ENCODE peak calls at places on chromosomes 13 and 19, in nine cellular contexts. One of them, this sample, is unnamed.
A peak's percentile ranks its signal among the peaks of the same experiment; 100 is the strongest.

GRCh38 chr13:65154661-65155447 is 2075.3 kb downstream of the PCDH9 start:
- DNase-seq in AG04450: no peak
- DNase-seq in adrenal gland: no peak
- DNase-seq in astrocyte: no peak
- DNase-seq in uterus: no peak
- DNase-seq in GM23338: no peak
- DNase-seq in astrocyte of the spinal cord: no peak
- DNase-seq in A549: no peak
- DNase-seq in tibial nerve: no peak
- DNase-seq in this sample: peak; percentile 12

GRCh38 chr13:59144700-59145099 is 1019.0 kb downstream of the DIAPH3 start:
- DNase-seq in AG04450: no peak
- DNase-seq in adrenal gland: no peak
- DNase-seq in astrocyte: peak; percentile 39
- DNase-seq in uterus: no peak
- DNase-seq in GM23338: no peak
- DNase-seq in astrocyte of the spinal cord: no peak
- DNase-seq in A549: no peak
- DNase-seq in tibial nerve: no peak
- DNase-seq in this sample: no peak

GRCh38 chr13:28145049-28145448 is 6.7 kb downstream of the PAN3 start:
- DNase-seq in AG04450: no peak
- DNase-seq in adrenal gland: no peak
- DNase-seq in astrocyte: no peak
- DNase-seq in uterus: no peak
- DNase-seq in GM23338: no peak
- DNase-seq in astrocyte of the spinal cord: no peak
- DNase-seq in A549: no peak
- DNase-seq in tibial nerve: no peak
- DNase-seq in this sample: no peak

GRCh38 chr19:47107201-47107952 is 6.2 kb downstream of the ZC3H4 start:
- DNase-seq in AG04450: no peak
- DNase-seq in adrenal gland: peak; percentile 33
- DNase-seq in astrocyte: peak; percentile 19
- DNase-seq in uterus: no peak
- DNase-seq in GM23338: no peak
- DNase-seq in astrocyte of the spinal cord: peak; percentile 31
- DNase-seq in A549: no peak
- DNase-seq in tibial nerve: no peak
- DNase-seq in this sample: no peak

GRCh38 chr13:43543331-43543730 is 243.4 kb downstream of the ENOX1 start:
- DNase-seq in AG04450: no peak
- DNase-seq in adrenal gland: no peak
- DNase-seq in astrocyte: no peak
- DNase-seq in uterus: no peak
- DNase-seq in GM23338: no peak
- DNase-seq in astrocyte of the spinal cord: no peak
- DNase-seq in A549: no peak
- DNase-seq in tibial nerve: no peak
- DNase-seq in this sample: no peak

GRCh38 chr13:30832845-30833332 is 73.2 kb upstream of the MEDAG start:
- DNase-seq in AG04450: no peak
- DNase-seq in adrenal gland: peak; percentile 83
- DNase-seq in astrocyte: peak; percentile 68
- DNase-seq in uterus: peak; percentile 31
- DNase-seq in GM23338: peak; percentile 33
- DNase-seq in astrocyte of the spinal cord: peak; percentile 74
- DNase-seq in A549: peak; percentile 42
- DNase-seq in tibial nerve: no peak
- DNase-seq in this sample: peak; percentile 34

GRCh38 chr19:3554254-3555083 is 2.9 kb downstream of the MFSD12 start:
- DNase-seq in AG04450: no peak
- DNase-seq in adrenal gland: no peak
- DNase-seq in astrocyte: no peak
- DNase-seq in uterus: no peak
- DNase-seq in GM23338: no peak
- DNase-seq in astrocyte of the spinal cord: no peak
- DNase-seq in A549: no peak
- DNase-seq in tibial nerve: no peak
- DNase-seq in this sample: peak; percentile 59

GRCh38 chr13:32663660-32664059 is 77.4 kb downstream of the PDS5B start:
- DNase-seq in AG04450: no peak
- DNase-seq in adrenal gland: no peak
- DNase-seq in astrocyte: no peak
- DNase-seq in uterus: no peak
- DNase-seq in GM23338: no peak
- DNase-seq in astrocyte of the spinal cord: no peak
- DNase-seq in A549: no peak
- DNase-seq in tibial nerve: no peak
- DNase-seq in this sample: no peak

GRCh38 chr19:40604647-40605200 is 3.6 kb downstream of the LTBP4 start:
- DNase-seq in AG04450: no peak
- DNase-seq in adrenal gland: no peak
- DNase-seq in astrocyte: no peak
- DNase-seq in uterus: peak; percentile 59
- DNase-seq in GM23338: no peak
- DNase-seq in astrocyte of the spinal cord: no peak
- DNase-seq in A549: peak; percentile 66
- DNase-seq in tibial nerve: no peak
- DNase-seq in this sample: peak; percentile 40

GRCh38 chr19:23698711-23699520 is 11.9 kb upstream of the ZNF675 start:
- DNase-seq in AG04450: no peak
- DNase-seq in adrenal gland: no peak
- DNase-seq in astrocyte: no peak
- DNase-seq in uterus: no peak
- DNase-seq in GM23338: peak; percentile 27
- DNase-seq in astrocyte of the spinal cord: no peak
- DNase-seq in A549: no peak
- DNase-seq in tibial nerve: no peak
- DNase-seq in this sample: no peak

GRCh38 chr19:3119782-3120380 is 16.0 kb upstream of the GNA15 start:
- DNase-seq in AG04450: no peak
- DNase-seq in adrenal gland: no peak
- DNase-seq in astrocyte: no peak
- DNase-seq in uterus: no peak
- DNase-seq in GM23338: no peak
- DNase-seq in astrocyte of the spinal cord: no peak
- DNase-seq in A549: no peak
- DNase-seq in tibial nerve: no peak
- DNase-seq in this sample: no peak

GRCh38 chr13:79741006-79741405 is 260.1 kb downstream of the NDFIP2 start:
- DNase-seq in AG04450: peak; percentile 13
- DNase-seq in adrenal gland: peak; percentile 72
- DNase-seq in astrocyte: peak; percentile 60
- DNase-seq in uterus: no peak
- DNase-seq in GM23338: no peak
- DNase-seq in astrocyte of the spinal cord: peak; percentile 52
- DNase-seq in A549: no peak
- DNase-seq in tibial nerve: no peak
- DNase-seq in this sample: no peak

GRCh38 chr13:51942189-51942588 is 69.1 kb downstream of the ATP7B start:
- DNase-seq in AG04450: no peak
- DNase-seq in adrenal gland: no peak
- DNase-seq in astrocyte: no peak
- DNase-seq in uterus: no peak
- DNase-seq in GM23338: no peak
- DNase-seq in astrocyte of the spinal cord: no peak
- DNase-seq in A549: no peak
- DNase-seq in tibial nerve: no peak
- DNase-seq in this sample: peak; percentile 18

GRCh38 chr19:15161028-15161984 is 39.5 kb downstream of the NOTCH3 start:
- DNase-seq in AG04450: no peak
- DNase-seq in adrenal gland: no peak
- DNase-seq in astrocyte: no peak
- DNase-seq in uterus: no peak
- DNase-seq in GM23338: peak; percentile 38
- DNase-seq in astrocyte of the spinal cord: no peak
- DNase-seq in A549: peak; percentile 64
- DNase-seq in tibial nerve: no peak
- DNase-seq in this sample: peak; percentile 67

DNA sequence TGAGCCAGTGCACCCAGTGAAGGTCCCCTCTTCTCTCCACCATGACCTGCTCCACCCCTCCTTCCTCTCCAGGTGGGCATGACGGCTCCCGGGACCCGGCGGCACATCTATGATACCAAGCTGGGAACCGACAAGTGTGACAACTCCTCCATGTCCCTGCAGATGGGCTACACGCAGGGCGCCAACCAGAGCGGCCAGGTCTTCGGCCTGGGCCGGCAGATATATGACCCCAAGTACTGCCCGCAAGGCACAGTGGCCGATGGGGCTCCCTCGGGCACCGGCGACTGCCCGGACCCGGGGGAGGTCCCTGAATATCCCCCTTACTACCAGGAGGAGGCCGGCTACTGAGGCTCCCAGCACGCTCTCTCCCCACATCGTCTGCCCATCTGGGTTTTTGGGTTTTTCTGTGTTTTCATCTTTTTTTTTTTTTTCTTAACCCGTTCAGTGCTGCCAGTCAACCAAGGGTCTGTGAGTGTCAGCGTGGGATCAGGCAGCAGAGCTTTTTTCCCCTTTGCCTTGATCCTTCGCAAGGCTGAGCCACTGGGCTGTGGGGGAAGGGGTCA is 2.3 kb upstream of the ABCA7 start:
- DNase-seq in AG04450: no peak
- DNase-seq in adrenal gland: no peak
- DNase-seq in astrocyte: no peak
- DNase-seq in uterus: no peak
- DNase-seq in GM23338: no peak
- DNase-seq in astrocyte of the spinal cord: no peak
- DNase-seq in A549: no peak
- DNase-seq in tibial nerve: no peak
- DNase-seq in this sample: peak; percentile 61
- H3K4me3 ChIP-seq in AG04450: no peak overlapping the region
- H3K4me3 ChIP-seq in adrenal gland: no peak overlapping the region
- H3K4me3 ChIP-seq in astrocyte: no peak overlapping the region
- H3K4me3 ChIP-seq in uterus: no peak overlapping the region
- H3K4me3 ChIP-seq in GM23338: no peak overlapping the region
- H3K4me3 ChIP-seq in astrocyte of the spinal cord: no peak overlapping the region
- H3K4me3 ChIP-seq in A549: no peak overlapping the region
- H3K4me3 ChIP-seq in tibial nerve: no peak overlapping the region
- H3K4me3 ChIP-seq in this sample: no peak overlapping the region

GRCh38 chr19:13597625-13598024 is 91.3 kb upstream of the CACNA1A start:
- DNase-seq in AG04450: peak; percentile 54
- DNase-seq in adrenal gland: peak; percentile 42
- DNase-seq in astrocyte: peak; percentile 45
- DNase-seq in uterus: peak; percentile 29
- DNase-seq in GM23338: peak; percentile 76
- DNase-seq in astrocyte of the spinal cord: peak; percentile 61
- DNase-seq in A549: peak; percentile 60
- DNase-seq in tibial nerve: peak; percentile 47
- DNase-seq in this sample: peak; percentile 79
- TF ChIP-seq CTCF in AG04450: peak; percentile 79
- TF ChIP-seq CTCF in adrenal gland: peak; percentile 58
- TF ChIP-seq CTCF in astrocyte: peak; percentile 57
- TF ChIP-seq CTCF in uterus: peak; percentile 58
- TF ChIP-seq CTCF in GM23338: peak; percentile 91
- TF ChIP-seq CTCF in astrocyte of the spinal cord: peak; percentile 58
- TF ChIP-seq CTCF in A549: peak; percentile 63
- TF ChIP-seq CTCF in tibial nerve: peak; percentile 46
- TF ChIP-seq CTCF in this sample: peak; percentile 66

GRCh38 chr13:25468330-25469178 is 96.8 kb downstream of the ATP8A2 start:
- DNase-seq in AG04450: no peak
- DNase-seq in adrenal gland: peak; percentile 31
- DNase-seq in astrocyte: peak; percentile 20
- DNase-seq in uterus: no peak
- DNase-seq in GM23338: peak; percentile 73
- DNase-seq in astrocyte of the spinal cord: peak; percentile 10
- DNase-seq in A549: no peak
- DNase-seq in tibial nerve: no peak
- DNase-seq in this sample: peak; percentile 2
- H3K4me3 ChIP-seq in AG04450: peak overlapping the region; percentile 45
- H3K4me3 ChIP-seq in adrenal gland: no peak overlapping the region
- H3K4me3 ChIP-seq in astrocyte: peak overlapping the region; percentile 71
- H3K4me3 ChIP-seq in uterus: no peak overlapping the region
- H3K4me3 ChIP-seq in GM23338: peak overlapping the region; percentile 71
- H3K4me3 ChIP-seq in astrocyte of the spinal cord: peak overlapping the region; percentile 6
- H3K4me3 ChIP-seq in A549: peak overlapping the region; percentile 40
- H3K4me3 ChIP-seq in tibial nerve: no peak overlapping the region
- H3K4me3 ChIP-seq in this sample: no peak overlapping the region

DNA sequence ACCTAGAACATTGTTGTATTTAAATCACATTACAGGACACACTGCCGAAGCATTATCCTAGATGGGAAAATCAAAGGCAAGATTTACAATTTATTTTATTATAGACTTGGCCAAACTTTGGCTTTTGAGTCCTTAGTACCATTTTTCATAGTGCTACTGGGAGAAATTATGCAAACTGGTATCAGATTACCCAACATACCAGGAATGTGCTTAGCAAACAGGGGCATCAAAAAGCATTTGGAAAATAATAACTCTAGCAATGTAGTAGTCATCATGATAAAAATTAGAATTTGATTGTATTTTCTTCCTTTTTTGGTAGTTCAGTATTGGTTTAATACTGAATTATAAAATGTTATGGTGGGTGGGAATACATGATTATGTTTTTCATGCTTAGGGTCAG is 34.0 kb downstream of the GPC6 start:
- DNase-seq in AG04450: no peak
- DNase-seq in adrenal gland: no peak
- DNase-seq in astrocyte: peak; percentile 41
- DNase-seq in uterus: no peak
- DNase-seq in GM23338: no peak
- DNase-seq in astrocyte of the spinal cord: no peak
- DNase-seq in A549: no peak
- DNase-seq in tibial nerve: no peak
- DNase-seq in this sample: no peak
- TF ChIP-seq CTCF in AG04450: no peak
- TF ChIP-seq CTCF in adrenal gland: no peak
- TF ChIP-seq CTCF in astrocyte: no peak
- TF ChIP-seq CTCF in uterus: no peak
- TF ChIP-seq CTCF in GM23338: no peak
- TF ChIP-seq CTCF in astrocyte of the spinal cord: no peak
- TF ChIP-seq CTCF in A549: no peak
- TF ChIP-seq CTCF in tibial nerve: no peak
- TF ChIP-seq CTCF in this sample: no peak

GRCh38 chr19:41708481-41708880 is at the start of gene CEACAM5:
- DNase-seq in AG04450: no peak
- DNase-seq in adrenal gland: no peak
- DNase-seq in astrocyte: no peak
- DNase-seq in uterus: no peak
- DNase-seq in GM23338: no peak
- DNase-seq in astrocyte of the spinal cord: no peak
- DNase-seq in A549: no peak
- DNase-seq in tibial nerve: no peak
- DNase-seq in this sample: no peak
- H3K4me3 ChIP-seq in AG04450: no peak within 1 kb of the TSS
- H3K4me3 ChIP-seq in adrenal gland: no peak within 1 kb of the TSS
- H3K4me3 ChIP-seq in astrocyte: no peak within 1 kb of the TSS
- H3K4me3 ChIP-seq in uterus: no peak within 1 kb of the TSS
- H3K4me3 ChIP-seq in GM23338: no peak within 1 kb of the TSS
- H3K4me3 ChIP-seq in astrocyte of the spinal cord: no peak within 1 kb of the TSS
- H3K4me3 ChIP-seq in A549: no peak within 1 kb of the TSS
- H3K4me3 ChIP-seq in tibial nerve: no peak within 1 kb of the TSS
- H3K4me3 ChIP-seq in this sample: no peak within 1 kb of the TSS

DNA sequence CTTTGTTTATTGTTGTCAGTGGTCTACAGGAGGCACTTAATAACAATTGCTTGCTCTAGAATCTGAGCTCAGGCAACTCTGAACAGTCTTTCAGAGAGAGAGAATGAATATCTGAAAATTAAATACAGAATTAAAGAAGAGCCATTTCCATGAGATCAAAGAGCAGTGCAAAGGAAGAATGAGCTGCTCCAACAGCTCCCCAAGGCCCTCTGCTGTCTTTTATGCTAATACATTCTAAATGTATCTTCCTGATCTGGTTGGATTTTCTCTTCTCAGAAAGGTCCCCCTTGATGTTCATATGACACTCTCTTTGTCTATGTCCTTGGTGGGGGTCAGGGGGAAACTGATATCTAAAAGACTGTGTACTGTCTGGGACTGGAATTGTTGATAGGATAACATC is 1029.6 kb downstream of the PCDH9 start:
- DNase-seq in AG04450: no peak
- DNase-seq in adrenal gland: no peak
- DNase-seq in astrocyte: no peak
- DNase-seq in uterus: no peak
- DNase-seq in GM23338: no peak
- DNase-seq in astrocyte of the spinal cord: no peak
- DNase-seq in A549: no peak
- DNase-seq in tibial nerve: no peak
- DNase-seq in this sample: no peak
- TF ChIP-seq CTCF in AG04450: no peak
- TF ChIP-seq CTCF in adrenal gland: no peak
- TF ChIP-seq CTCF in astrocyte: no peak
- TF ChIP-seq CTCF in uterus: no peak
- TF ChIP-seq CTCF in GM23338: no peak
- TF ChIP-seq CTCF in astrocyte of the spinal cord: no peak
- TF ChIP-seq CTCF in A549: no peak
- TF ChIP-seq CTCF in tibial nerve: no peak
- TF ChIP-seq CTCF in this sample: no peak

This sample was measured in GM12865.